ENCODE peak calls at places on chromosomes 6 and 20, in seven cellular contexts. One of them, this sample, is unnamed. For H3K4me1, the result is how much of the 10 kb centered on the place peaks cover.

GRCh38 chr6:69865126-69865525 is 1.2 kb upstream of the COL19A1 start:
- DNase-seq in mesendoderm: no peak
- DNase-seq in mesenchymal stem cell: peak
- DNase-seq in naive thymus-derived CD4-positive, alpha-beta T cell: no peak
- DNase-seq in upper lobe of right lung: no peak
- DNase-seq in colonic mucosa: no peak
- DNase-seq in PC-3: peak
- DNase-seq in this sample: no peak

GRCh38 chr6:161033667-161034066 is 42.1 kb downstream of the MAP3K4 start:
- DNase-seq in mesendoderm: no peak
- DNase-seq in mesenchymal stem cell: peak
- DNase-seq in naive thymus-derived CD4-positive, alpha-beta T cell: no peak
- DNase-seq in upper lobe of right lung: no peak
- DNase-seq in colonic mucosa: no peak
- DNase-seq in PC-3: no peak
- DNase-seq in this sample: no peak

GRCh38 chr6:373773-374724 is 17.5 kb upstream of the IRF4 start:
- DNase-seq in mesendoderm: no peak
- DNase-seq in mesenchymal stem cell: no peak
- DNase-seq in naive thymus-derived CD4-positive, alpha-beta T cell: no peak
- DNase-seq in upper lobe of right lung: no peak
- DNase-seq in colonic mucosa: no peak
- DNase-seq in PC-3: no peak
- DNase-seq in this sample: no peak

GRCh38 chr6:19524787-19525186 is 312.4 kb upstream of the ID4 start:
- DNase-seq in mesendoderm: no peak
- DNase-seq in mesenchymal stem cell: no peak
- DNase-seq in naive thymus-derived CD4-positive, alpha-beta T cell: no peak
- DNase-seq in upper lobe of right lung: no peak
- DNase-seq in colonic mucosa: no peak
- DNase-seq in PC-3: no peak
- DNase-seq in this sample: no peak

GRCh38 chr6:36873612-36874011 is 991 bp downstream of the PPIL1 start:
- DNase-seq in mesendoderm: peak
- DNase-seq in mesenchymal stem cell: peak
- DNase-seq in naive thymus-derived CD4-positive, alpha-beta T cell: no peak
- DNase-seq in upper lobe of right lung: no peak
- DNase-seq in colonic mucosa: no peak
- DNase-seq in PC-3: peak
- DNase-seq in this sample: no peak

GRCh38 chr6:37135835-37136694 is 33.9 kb upstream of the PIM1 start:
- DNase-seq in mesendoderm: no peak
- DNase-seq in mesenchymal stem cell: no peak
- DNase-seq in naive thymus-derived CD4-positive, alpha-beta T cell: no peak
- DNase-seq in upper lobe of right lung: no peak
- DNase-seq in colonic mucosa: peak
- DNase-seq in PC-3: peak
- DNase-seq in this sample: no peak

GRCh38 chr20:25009218-25010145 is 16.9 kb upstream of the APMAP start:
- DNase-seq in mesendoderm: no peak
- DNase-seq in mesenchymal stem cell: no peak
- DNase-seq in naive thymus-derived CD4-positive, alpha-beta T cell: no peak
- DNase-seq in upper lobe of right lung: peak
- DNase-seq in colonic mucosa: no peak
- DNase-seq in PC-3: no peak
- DNase-seq in this sample: no peak

GRCh38 chr6:35327349-35328027 is 14.9 kb upstream of the PPARD start:
- DNase-seq in mesendoderm: peak
- DNase-seq in mesenchymal stem cell: peak
- DNase-seq in naive thymus-derived CD4-positive, alpha-beta T cell: peak
- DNase-seq in upper lobe of right lung: peak
- DNase-seq in colonic mucosa: peak
- DNase-seq in PC-3: peak
- DNase-seq in this sample: peak

GRCh38 chr6:33857301-33858052 is 53.7 kb upstream of the MLN start:
- DNase-seq in mesendoderm: no peak
- DNase-seq in mesenchymal stem cell: no peak
- DNase-seq in naive thymus-derived CD4-positive, alpha-beta T cell: no peak
- DNase-seq in upper lobe of right lung: no peak
- DNase-seq in colonic mucosa: no peak
- DNase-seq in PC-3: no peak
- DNase-seq in this sample: no peak

GRCh38 chr6:72328775-72329174 is 293.1 kb upstream of the KCNQ5 start:
- DNase-seq in mesendoderm: no peak
- DNase-seq in mesenchymal stem cell: no peak
- DNase-seq in naive thymus-derived CD4-positive, alpha-beta T cell: no peak
- DNase-seq in upper lobe of right lung: no peak
- DNase-seq in colonic mucosa: no peak
- DNase-seq in PC-3: no peak
- DNase-seq in this sample: no peak

GRCh38 chr6:131916847-131917246 is 34.3 kb downstream of the CCN2 start:
- DNase-seq in mesendoderm: no peak
- DNase-seq in mesenchymal stem cell: no peak
- DNase-seq in naive thymus-derived CD4-positive, alpha-beta T cell: no peak
- DNase-seq in upper lobe of right lung: no peak
- DNase-seq in colonic mucosa: no peak
- DNase-seq in PC-3: no peak
- DNase-seq in this sample: no peak

GRCh38 chr6:99588618-99589289 is 17.9 kb upstream of the PRDM13 start:
- DNase-seq in mesendoderm: peak
- DNase-seq in mesenchymal stem cell: peak
- DNase-seq in naive thymus-derived CD4-positive, alpha-beta T cell: peak
- DNase-seq in upper lobe of right lung: peak
- DNase-seq in colonic mucosa: peak
- DNase-seq in PC-3: peak
- DNase-seq in this sample: peak

GRCh38 chr6:64249129-64249528 is 613.5 kb downstream of the PHF3 start:
- DNase-seq in mesendoderm: no peak
- DNase-seq in mesenchymal stem cell: peak
- DNase-seq in naive thymus-derived CD4-positive, alpha-beta T cell: no peak
- DNase-seq in upper lobe of right lung: no peak
- DNase-seq in colonic mucosa: no peak
- DNase-seq in PC-3: peak
- DNase-seq in this sample: no peak

GRCh38 chr20:44615876-44616603 is 33.7 kb downstream of the PKIG start:
- DNase-seq in mesendoderm: no peak
- DNase-seq in mesenchymal stem cell: no peak
- DNase-seq in naive thymus-derived CD4-positive, alpha-beta T cell: no peak
- DNase-seq in upper lobe of right lung: peak
- DNase-seq in colonic mucosa: no peak
- DNase-seq in PC-3: no peak
- DNase-seq in this sample: peak
- H3K4me1 ChIP-seq in mesendoderm: under half
- H3K4me1 ChIP-seq in mesenchymal stem cell: under half
- H3K4me1 ChIP-seq in naive thymus-derived CD4-positive, alpha-beta T cell: under half
- H3K4me1 ChIP-seq in upper lobe of right lung: under half
- H3K4me1 ChIP-seq in colonic mucosa: under half
- H3K4me1 ChIP-seq in PC-3: under half
- H3K4me1 ChIP-seq in this sample: half or more

GRCh38 chr6:117495425-117495824 is 13.0 kb downstream of the DCBLD1 start:
- DNase-seq in mesendoderm: no peak
- DNase-seq in mesenchymal stem cell: no peak
- DNase-seq in naive thymus-derived CD4-positive, alpha-beta T cell: no peak
- DNase-seq in upper lobe of right lung: no peak
- DNase-seq in colonic mucosa: no peak
- DNase-seq in PC-3: no peak
- DNase-seq in this sample: no peak

GRCh38 chr6:117494283-117494682 is 11.8 kb downstream of the DCBLD1 start:
- DNase-seq in mesendoderm: no peak
- DNase-seq in mesenchymal stem cell: peak
- DNase-seq in naive thymus-derived CD4-positive, alpha-beta T cell: no peak
- DNase-seq in upper lobe of right lung: no peak
- DNase-seq in colonic mucosa: no peak
- DNase-seq in PC-3: no peak
- DNase-seq in this sample: no peak

GRCh38 chr6:117493470-117493869 is 11.0 kb downstream of the DCBLD1 start:
- DNase-seq in mesendoderm: peak
- DNase-seq in mesenchymal stem cell: no peak
- DNase-seq in naive thymus-derived CD4-positive, alpha-beta T cell: no peak
- DNase-seq in upper lobe of right lung: no peak
- DNase-seq in colonic mucosa: no peak
- DNase-seq in PC-3: no peak
- DNase-seq in this sample: no peak

GRCh38 chr6:117495873-117496272 is 13.4 kb downstream of the DCBLD1 start:
- DNase-seq in mesendoderm: no peak
- DNase-seq in mesenchymal stem cell: peak
- DNase-seq in naive thymus-derived CD4-positive, alpha-beta T cell: no peak
- DNase-seq in upper lobe of right lung: no peak
- DNase-seq in colonic mucosa: no peak
- DNase-seq in PC-3: peak
- DNase-seq in this sample: no peak

GRCh38 chr6:117494694-117495318 is 12.3 kb downstream of the DCBLD1 start:
- DNase-seq in mesendoderm: no peak
- DNase-seq in mesenchymal stem cell: peak
- DNase-seq in naive thymus-derived CD4-positive, alpha-beta T cell: no peak
- DNase-seq in upper lobe of right lung: no peak
- DNase-seq in colonic mucosa: no peak
- DNase-seq in PC-3: no peak
- DNase-seq in this sample: no peak
- H3K27ac ChIP-seq in mesendoderm: no peak
- H3K27ac ChIP-seq in mesenchymal stem cell: peak
- H3K27ac ChIP-seq in naive thymus-derived CD4-positive, alpha-beta T cell: no peak
- H3K27ac ChIP-seq in upper lobe of right lung: peak
- H3K27ac ChIP-seq in colonic mucosa: peak
- H3K27ac ChIP-seq in PC-3: no peak
- H3K27ac ChIP-seq in this sample: peak

DNA sequence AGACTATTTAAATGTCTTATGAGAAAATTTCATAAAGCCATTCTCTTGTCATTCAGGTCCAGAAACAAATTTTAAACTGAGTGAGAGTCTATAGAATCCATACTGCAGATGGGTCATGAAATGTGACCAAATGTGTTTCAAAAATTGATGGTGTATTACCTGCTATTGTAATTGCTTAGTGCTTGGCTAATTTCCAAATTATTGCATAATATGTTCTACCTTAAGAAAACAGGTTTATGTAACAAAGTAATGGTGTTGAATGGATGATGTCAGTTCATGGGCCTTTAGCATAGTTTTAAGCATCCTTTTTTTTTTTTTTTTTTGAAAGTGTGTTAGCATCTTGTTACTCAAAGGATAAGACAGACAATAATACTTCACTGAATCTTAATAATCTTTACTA is 5.0 kb downstream of the MARCKS start:
- DNase-seq in mesendoderm: no peak
- DNase-seq in mesenchymal stem cell: no peak
- DNase-seq in naive thymus-derived CD4-positive, alpha-beta T cell: no peak
- DNase-seq in upper lobe of right lung: no peak
- DNase-seq in colonic mucosa: no peak
- DNase-seq in PC-3: peak
- DNase-seq in this sample: no peak
- H3K4me3 ChIP-seq in mesendoderm: no peak
- H3K4me3 ChIP-seq in mesenchymal stem cell: no peak
- H3K4me3 ChIP-seq in naive thymus-derived CD4-positive, alpha-beta T cell: no peak
- H3K4me3 ChIP-seq in upper lobe of right lung: peak
- H3K4me3 ChIP-seq in colonic mucosa: no peak
- H3K4me3 ChIP-seq in PC-3: no peak
- H3K4me3 ChIP-seq in this sample: peak

GRCh38 chr6:151451417-151451949 is 443 bp downstream of the RMND1 start:
- DNase-seq in mesendoderm: no peak
- DNase-seq in mesenchymal stem cell: no peak
- DNase-seq in naive thymus-derived CD4-positive, alpha-beta T cell: no peak
- DNase-seq in upper lobe of right lung: no peak
- DNase-seq in colonic mucosa: no peak
- DNase-seq in PC-3: no peak
- DNase-seq in this sample: no peak
- H3K4me1 ChIP-seq in mesendoderm: under half
- H3K4me1 ChIP-seq in mesenchymal stem cell: under half
- H3K4me1 ChIP-seq in naive thymus-derived CD4-positive, alpha-beta T cell: under half
- H3K4me1 ChIP-seq in upper lobe of right lung: under half
- H3K4me1 ChIP-seq in colonic mucosa: under half
- H3K4me1 ChIP-seq in PC-3: under half
- H3K4me1 ChIP-seq in this sample: under half

DNA sequence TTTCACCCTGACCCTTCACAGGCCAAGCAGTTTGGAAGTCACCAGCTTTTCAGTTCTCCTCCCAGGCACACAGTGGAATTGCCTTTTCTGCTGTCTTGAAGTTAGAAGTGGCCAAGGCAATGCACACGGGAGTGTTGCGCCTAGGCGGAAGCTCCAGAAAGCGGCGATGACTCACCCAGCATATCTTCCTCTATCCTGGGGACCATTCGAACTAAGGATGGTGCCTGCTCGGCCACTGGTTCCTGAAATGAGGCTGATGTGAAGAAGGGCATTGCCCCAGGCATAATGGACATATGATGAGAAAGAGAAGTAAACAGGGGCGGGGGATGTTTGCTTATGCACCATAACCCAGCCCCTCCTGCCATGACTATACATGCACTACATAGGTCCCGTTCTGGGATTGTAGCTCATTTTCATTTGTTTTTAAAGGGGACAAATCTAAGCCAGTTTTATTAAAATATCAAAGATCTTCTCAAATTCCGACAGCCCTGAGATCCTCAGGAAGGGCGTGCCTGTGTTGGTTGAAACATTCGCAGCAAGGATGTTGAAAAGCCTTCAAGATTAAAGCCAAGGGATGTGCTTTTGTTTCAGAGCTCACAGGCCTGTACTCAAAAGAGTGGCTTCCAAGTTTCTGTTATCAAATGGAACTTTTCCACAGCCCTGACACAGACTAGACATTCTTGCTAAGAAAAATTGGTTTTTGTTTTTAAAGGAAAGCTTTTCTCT is 218.4 kb downstream of the LY86 start:
- DNase-seq in mesendoderm: no peak
- DNase-seq in mesenchymal stem cell: no peak
- DNase-seq in naive thymus-derived CD4-positive, alpha-beta T cell: no peak
- DNase-seq in upper lobe of right lung: peak
- DNase-seq in colonic mucosa: no peak
- DNase-seq in PC-3: peak
- DNase-seq in this sample: peak
- H3K27ac ChIP-seq in mesendoderm: no peak
- H3K27ac ChIP-seq in mesenchymal stem cell: no peak
- H3K27ac ChIP-seq in naive thymus-derived CD4-positive, alpha-beta T cell: no peak
- H3K27ac ChIP-seq in upper lobe of right lung: no peak
- H3K27ac ChIP-seq in colonic mucosa: peak
- H3K27ac ChIP-seq in PC-3: peak
- H3K27ac ChIP-seq in this sample: peak

GRCh38 chr20:50727792-50728485 is 3.4 kb upstream of the PARD6B start:
- DNase-seq in mesendoderm: no peak
- DNase-seq in mesenchymal stem cell: no peak
- DNase-seq in naive thymus-derived CD4-positive, alpha-beta T cell: no peak
- DNase-seq in upper lobe of right lung: no peak
- DNase-seq in colonic mucosa: no peak
- DNase-seq in PC-3: no peak
- DNase-seq in this sample: no peak
- H3K4me3 ChIP-seq in mesendoderm: no peak
- H3K4me3 ChIP-seq in mesenchymal stem cell: no peak
- H3K4me3 ChIP-seq in naive thymus-derived CD4-positive, alpha-beta T cell: no peak
- H3K4me3 ChIP-seq in upper lobe of right lung: no peak
- H3K4me3 ChIP-seq in colonic mucosa: no peak
- H3K4me3 ChIP-seq in PC-3: no peak
- H3K4me3 ChIP-seq in this sample: no peak

DNA sequence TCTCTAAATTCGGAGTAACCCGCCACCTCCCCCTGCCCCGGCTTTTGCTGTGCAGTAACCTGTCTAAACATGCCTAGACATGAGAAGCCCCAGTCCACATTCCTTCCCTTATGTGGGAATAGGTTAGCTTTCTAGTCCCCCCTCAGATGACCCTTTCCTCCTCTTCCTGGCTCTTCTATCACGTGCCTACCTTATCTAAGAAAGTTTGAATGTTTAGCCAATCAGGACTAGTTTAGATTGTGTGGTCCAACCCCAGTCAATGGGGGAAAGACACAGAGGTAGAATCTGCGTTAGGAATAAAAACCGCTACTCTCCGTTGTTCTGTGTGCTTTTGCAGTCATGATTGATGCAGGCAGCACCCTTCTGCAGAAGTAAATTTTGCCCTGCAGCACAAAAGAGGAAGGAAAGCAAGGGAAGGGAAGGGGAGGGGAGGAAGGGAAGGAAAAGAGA is 69.0 kb upstream of the CD93 start:
- DNase-seq in mesendoderm: peak
- DNase-seq in mesenchymal stem cell: no peak
- DNase-seq in naive thymus-derived CD4-positive, alpha-beta T cell: no peak
- DNase-seq in upper lobe of right lung: no peak
- DNase-seq in colonic mucosa: no peak
- DNase-seq in PC-3: no peak
- DNase-seq in this sample: no peak
- H3K4me1 ChIP-seq in mesendoderm: under half
- H3K4me1 ChIP-seq in mesenchymal stem cell: under half
- H3K4me1 ChIP-seq in naive thymus-derived CD4-positive, alpha-beta T cell: under half
- H3K4me1 ChIP-seq in upper lobe of right lung: under half
- H3K4me1 ChIP-seq in colonic mucosa: under half
- H3K4me1 ChIP-seq in PC-3: under half
- H3K4me1 ChIP-seq in this sample: half or more